ENCODE peak calls at places on chromosome 18, in four cellular contexts. J is cardiac fibroblast; P is SK-N-SH; Q is activated CD8-positive, alpha-beta T cell treated with anti-CD3 and anti-CD28 coated beads for 36 hours. K is an unnamed sample.

GRCh38 chr18:55322176-55322735 is 265.7 kb downstream of the TCF4 start:
- DNase-seq in P (peak; percentile 77), Q (peak; percentile 23), J (peak; percentile 97), K (peak; percentile 28)

GRCh38 chr18:58263055-58263732 is 219.2 kb downstream of the NEDD4L start:
- DNase-seq in J (no peak), Q (no peak), P (no peak), K (no peak)

GRCh38 chr18:33116376-33116775 is 324.1 kb downstream of the CCDC178 start:
- DNase-seq in Q (no peak), J (peak; percentile 2), P (no peak), K (no peak)

GRCh38 chr18:45155526-45155925 is 459.8 kb upstream of the SLC14A2 start:
- DNase-seq in P (no peak), J (no peak), Q (no peak), K (no peak)

GRCh38 chr18:55819448-55819847 is 231.5 kb upstream of the TCF4 start:
- DNase-seq in J (no peak), Q (no peak), P (no peak), K (no peak)

GRCh38 chr18:7872569-7872968 is 305.5 kb downstream of the PTPRM start:
- DNase-seq in Q (no peak), P (peak; percentile 36), J (peak; percentile 46), K (no peak)

GRCh38 chr18:68608861-68609465 is 105.9 kb downstream of the TMX3 start:
- DNase-seq in Q (no peak), J (no peak), P (no peak), K (no peak)

GRCh38 chr18:13868501-13869271 is 44.7 kb downstream of the MC5R start:
- DNase-seq in Q (no peak), P (no peak), J (no peak), K (no peak)

GRCh38 chr18:75429975-75430374 is 2.5 kb upstream of the SMIM21 start:
- DNase-seq in Q (no peak), P (no peak), J (no peak), K (no peak)

GRCh38 chr18:79961527-79962291 is 2.7 kb upstream of the HSBP1L1 start:
- DNase-seq in P (no peak), Q (no peak), J (no peak), K (no peak)

GRCh38 chr18:59343916-59344315 is 15.1 kb downstream of the LMAN1 start:
- DNase-seq in P (no peak), Q (no peak), J (no peak), K (no peak)

GRCh38 chr18:54675076-54675475 is 84.0 kb downstream of the DYNAP start:
- DNase-seq in J (no peak), Q (no peak), P (no peak), K (no peak)

GRCh38 chr18:78833833-78834232 is 145.8 kb upstream of the SALL3 start:
- DNase-seq in J (no peak), Q (no peak), P (no peak), K (no peak)

GRCh38 chr18:23828426-23828825 is 139.2 kb downstream of the LAMA3 start:
- DNase-seq in J (peak; percentile 89), Q (peak; percentile 64), P (no peak), K (peak; percentile 40)

GRCh38 chr18:54284967-54285785 is 15.9 kb downstream of the POLI start:
- DNase-seq in P (no peak), Q (peak; percentile 92), J (peak; percentile 42), K (no peak)

GRCh38 chr18:57542801-57543427 is 43.6 kb downstream of the FECH start:
- DNase-seq in Q (no peak), P (peak; percentile 36), J (peak; percentile 6), K (no peak)

GRCh38 chr18:23073996-23074606 is 61.2 kb upstream of the CABLES1 start:
- DNase-seq in P (no peak), J (peak; percentile 17), Q (no peak), K (no peak)

GRCh38 chr18:46917808-46918600 is 602 bp downstream of the KATNAL2 start:
- DNase-seq in J (peak; percentile 36), Q (peak; percentile 35), P (no peak), K (no peak)

GRCh38 chr18:32093106-32093511 is 1.4 kb downstream of the RNF138 start:
- DNase-seq in J (peak; percentile 67), P (no peak), Q (peak; percentile 40), K (peak; percentile 44)

GRCh38 chr18:52670903-52671302 is 330.9 kb downstream of the DCC start:
- DNase-seq in P (peak; percentile 37), Q (no peak), J (peak; percentile 4), K (no peak)

GRCh38 chr18:39441648-39442047 is 1876.0 kb upstream of the CELF4 start:
- DNase-seq in J (no peak), P (no peak), Q (no peak), K (no peak)

GRCh38 chr18:23238152-23238531 is 102.9 kb downstream of the CABLES1 start:
- DNase-seq in Q (no peak), J (peak; percentile 91), P (no peak), K (no peak)

GRCh38 chr18:13279181-13280065 is 60.9 kb downstream of the LDLRAD4 start:
- DNase-seq in J (no peak), Q (peak; percentile 80), P (no peak), K (no peak)

GRCh38 chr18:77702686-77703085 is 453.0 kb downstream of the GALR1 start:
- DNase-seq in P (peak; percentile 3), Q (peak; percentile 16), J (peak; percentile 8), K (no peak)

GRCh38 chr18:12076424-12077140 is 17.1 kb upstream of the ANKRD62 start:
- DNase-seq in P (peak; percentile 90), Q (no peak), J (peak; percentile 43), K (no peak)

GRCh38 chr18:78803104-78803503 is 176.5 kb upstream of the SALL3 start:
- DNase-seq in J (no peak), P (no peak), Q (no peak), K (no peak)

GRCh38 chr18:73479472-73479871 is 611.7 kb upstream of the NETO1 start:
- DNase-seq in P (no peak), J (peak; percentile 11), Q (no peak), K (no peak)

GRCh38 chr18:73476021-73476420 is 608.2 kb upstream of the NETO1 start:
- DNase-seq in Q (no peak), J (no peak), P (no peak), K (no peak)

DNA sequence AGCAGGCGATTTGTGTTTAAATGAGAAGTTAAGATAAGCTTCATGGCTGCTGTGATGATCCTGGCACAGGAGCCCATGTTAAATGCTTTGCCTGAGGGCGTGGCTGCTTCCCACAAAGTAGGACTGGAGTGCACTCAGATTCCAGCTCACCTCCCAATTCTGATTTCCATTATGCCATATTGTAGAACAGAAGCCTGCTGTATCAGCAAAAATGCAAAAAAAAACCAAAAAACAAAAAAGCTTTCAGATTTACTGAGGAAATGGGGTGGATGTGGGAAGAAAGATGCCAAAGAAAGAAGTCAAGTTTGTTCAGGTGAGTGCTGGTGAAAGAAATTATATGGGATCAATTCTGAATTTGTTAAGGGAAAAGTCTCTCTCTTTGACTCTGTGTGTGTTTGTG is 610.4 kb upstream of the NETO1 start:
- DNase-seq in J (no peak), Q (no peak), P (no peak), K (no peak)
- TF ChIP-seq CTCF in J (no peak), Q (no peak), P (no peak), K (no peak)

GRCh38 chr18:35661483-35662146 is 80.1 kb downstream of the GALNT1 start:
- DNase-seq in Q (no peak), P (peak; percentile 8), J (no peak), K (no peak)
- TF ChIP-seq CTCF in Q (no peak), P (peak; percentile 32), J (peak; percentile 6), K (no peak)

GRCh38 chr18:25798026-25798537 is 292.3 kb downstream of the SS18 start:
- DNase-seq in Q (no peak), J (no peak), P (no peak), K (no peak)

GRCh38 chr18:25799221-25799620 is 291.2 kb downstream of the SS18 start:
- DNase-seq in J (no peak), P (no peak), Q (no peak), K (no peak)

GRCh38 chr18:25795178-25795577 is 295.2 kb downstream of the SS18 start:
- DNase-seq in J (no peak), P (no peak), Q (no peak), K (no peak)
- TF ChIP-seq CTCF in J (no peak), P (no peak), Q (no peak), K (no peak)

GRCh38 chr18:48345596-48345995 is 63.6 kb downstream of the ZBTB7C start:
- DNase-seq in Q (no peak), P (no peak), J (peak; percentile 38), K (no peak)
- TF ChIP-seq CTCF in Q (no peak), P (peak; percentile 54), J (peak; percentile 53), K (no peak)

GRCh38 chr18:73366713-73367112 is 498.9 kb upstream of the NETO1 start:
- DNase-seq in Q (no peak), P (no peak), J (no peak), K (no peak)

DNA sequence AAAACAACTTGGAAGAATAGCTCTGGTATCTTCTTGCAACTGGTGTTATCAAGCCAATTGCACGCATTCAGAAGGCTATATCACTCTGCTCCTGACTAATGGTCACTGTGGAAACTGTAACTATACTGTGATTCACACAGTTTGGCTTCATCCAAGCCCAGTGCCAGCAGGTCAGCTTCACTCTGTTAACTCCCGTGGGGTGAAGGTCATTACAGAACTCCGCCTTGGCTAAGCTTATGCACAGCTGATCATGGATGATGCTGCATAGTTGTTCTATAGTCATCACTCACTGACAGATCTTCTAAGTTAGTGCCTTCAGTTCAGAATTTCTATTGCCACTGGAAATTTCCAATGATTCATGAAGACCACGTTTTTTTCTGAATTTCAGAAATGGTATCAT is 497.2 kb upstream of the NETO1 start:
- DNase-seq in Q (no peak), J (peak; percentile 19), P (no peak), K (no peak)
- TF ChIP-seq CTCF in Q (no peak), J (no peak), P (no peak), K (no peak)

GRCh38 chr18:40935423-40935822 is 1019.6 kb upstream of the PIK3C3 start:
- DNase-seq in P (no peak), J (peak; percentile 45), Q (no peak), K (no peak)
- TF ChIP-seq CTCF in P (peak; percentile 55), J (peak; percentile 55), Q (no peak), K (no peak)

DNA sequence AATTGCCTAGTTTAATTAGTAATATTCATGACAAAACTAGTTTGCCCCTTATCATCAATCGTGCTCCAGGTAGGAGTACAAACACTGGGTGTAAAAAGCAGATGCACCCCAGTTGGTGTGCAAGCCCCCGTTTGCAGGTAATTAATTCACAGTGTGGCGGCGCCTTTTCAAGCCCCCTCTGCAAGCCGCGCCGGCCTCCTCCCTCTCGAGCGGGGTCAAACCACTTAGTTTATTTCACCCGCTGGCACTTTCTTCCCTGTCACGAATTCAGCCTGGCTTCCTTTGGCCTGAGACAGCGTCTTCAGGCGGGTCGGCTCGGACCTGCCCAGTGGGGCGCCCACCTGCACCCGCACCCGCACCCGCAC is 64.7 kb upstream of the MAPRE2 start:
- DNase-seq in J (no peak), Q (no peak), P (no peak), K (no peak)
- TF ChIP-seq CTCF in J (no peak), Q (no peak), P (no peak), K (no peak)